ENCODE peak calls at places on chromosomes 13 and 19, in six cellular contexts. One of them, this sample, is unnamed.

GRCh38 chr13:36549771-36550170 is 117.5 kb downstream of the CCNA1 start:
- DNase-seq in gastrocnemius medialis: no peak
- DNase-seq in CD8-positive, alpha-beta T cell: no peak
- DNase-seq in heart right ventricle: no peak
- DNase-seq in CD4-positive, alpha-beta T cell: no peak
- DNase-seq in cardiac fibroblast: no peak
- DNase-seq in this sample: no peak

GRCh38 chr19:15563325-15563794 is 51.7 kb upstream of the CYP4F8 start:
- DNase-seq in gastrocnemius medialis: no peak
- DNase-seq in CD8-positive, alpha-beta T cell: no peak
- DNase-seq in heart right ventricle: peak; percentile 47
- DNase-seq in CD4-positive, alpha-beta T cell: no peak
- DNase-seq in cardiac fibroblast: peak; percentile 13
- DNase-seq in this sample: no peak

GRCh38 chr13:47858678-47859050 is 142.4 kb downstream of the SUCLA2 start:
- DNase-seq in gastrocnemius medialis: no peak
- DNase-seq in CD8-positive, alpha-beta T cell: no peak
- DNase-seq in heart right ventricle: no peak
- DNase-seq in CD4-positive, alpha-beta T cell: no peak
- DNase-seq in cardiac fibroblast: peak; percentile 67
- DNase-seq in this sample: no peak

GRCh38 chr13:66513728-66514127 is 716.4 kb downstream of the PCDH9 start:
- DNase-seq in gastrocnemius medialis: no peak
- DNase-seq in CD8-positive, alpha-beta T cell: no peak
- DNase-seq in heart right ventricle: no peak
- DNase-seq in CD4-positive, alpha-beta T cell: no peak
- DNase-seq in cardiac fibroblast: peak; percentile 76
- DNase-seq in this sample: no peak

GRCh38 chr19:28386080-28386869 is 826.7 kb downstream of the UQCRFS1 start:
- DNase-seq in gastrocnemius medialis: no peak
- DNase-seq in CD8-positive, alpha-beta T cell: no peak
- DNase-seq in heart right ventricle: no peak
- DNase-seq in CD4-positive, alpha-beta T cell: no peak
- DNase-seq in cardiac fibroblast: no peak
- DNase-seq in this sample: no peak

GRCh38 chr13:96229356-96229755 is 139.4 kb downstream of the HS6ST3 start:
- DNase-seq in gastrocnemius medialis: no peak
- DNase-seq in CD8-positive, alpha-beta T cell: no peak
- DNase-seq in heart right ventricle: no peak
- DNase-seq in CD4-positive, alpha-beta T cell: no peak
- DNase-seq in cardiac fibroblast: peak; percentile 2
- DNase-seq in this sample: no peak

GRCh38 chr19:49556412-49557398 is 23.7 kb downstream of the NOSIP start:
- DNase-seq in gastrocnemius medialis: no peak
- DNase-seq in CD8-positive, alpha-beta T cell: peak; percentile 56
- DNase-seq in heart right ventricle: no peak
- DNase-seq in CD4-positive, alpha-beta T cell: peak; percentile 35
- DNase-seq in cardiac fibroblast: no peak
- DNase-seq in this sample: no peak

GRCh38 chr19:49880162-49880869 is 2.8 kb downstream of the TBC1D17 start:
- DNase-seq in gastrocnemius medialis: no peak
- DNase-seq in CD8-positive, alpha-beta T cell: no peak
- DNase-seq in heart right ventricle: no peak
- DNase-seq in CD4-positive, alpha-beta T cell: no peak
- DNase-seq in cardiac fibroblast: no peak
- DNase-seq in this sample: no peak

GRCh38 chr19:4362871-4363545 is 19.6 kb downstream of the MPND start:
- DNase-seq in gastrocnemius medialis: no peak
- DNase-seq in CD8-positive, alpha-beta T cell: no peak
- DNase-seq in heart right ventricle: no peak
- DNase-seq in CD4-positive, alpha-beta T cell: no peak
- DNase-seq in cardiac fibroblast: no peak
- DNase-seq in this sample: no peak

GRCh38 chr13:23180711-23181110 is at the start of gene SGCG:
- DNase-seq in gastrocnemius medialis: peak; percentile 77
- DNase-seq in CD8-positive, alpha-beta T cell: no peak
- DNase-seq in heart right ventricle: no peak
- DNase-seq in CD4-positive, alpha-beta T cell: no peak
- DNase-seq in cardiac fibroblast: no peak
- DNase-seq in this sample: no peak

GRCh38 chr19:8695501-8695900 is 3.1 kb downstream of the ACTL9 start:
- DNase-seq in gastrocnemius medialis: no peak
- DNase-seq in CD8-positive, alpha-beta T cell: no peak
- DNase-seq in heart right ventricle: no peak
- DNase-seq in CD4-positive, alpha-beta T cell: no peak
- DNase-seq in cardiac fibroblast: no peak
- DNase-seq in this sample: no peak

GRCh38 chr19:48698046-48698445 is 2.3 kb downstream of the FUT2 start:
- DNase-seq in gastrocnemius medialis: no peak
- DNase-seq in CD8-positive, alpha-beta T cell: no peak
- DNase-seq in heart right ventricle: no peak
- DNase-seq in CD4-positive, alpha-beta T cell: no peak
- DNase-seq in cardiac fibroblast: peak; percentile 82
- DNase-seq in this sample: no peak

GRCh38 chr19:42422576-42423461 is 4.4 kb downstream of the LIPE start:
- DNase-seq in gastrocnemius medialis: no peak
- DNase-seq in CD8-positive, alpha-beta T cell: peak; percentile 66
- DNase-seq in heart right ventricle: no peak
- DNase-seq in CD4-positive, alpha-beta T cell: peak; percentile 56
- DNase-seq in cardiac fibroblast: no peak
- DNase-seq in this sample: no peak

GRCh38 chr19:35211545-35212230 is 16.9 kb downstream of the FAM187B start:
- DNase-seq in gastrocnemius medialis: peak; percentile 52
- DNase-seq in CD8-positive, alpha-beta T cell: peak; percentile 93
- DNase-seq in heart right ventricle: peak; percentile 52
- DNase-seq in CD4-positive, alpha-beta T cell: peak; percentile 91
- DNase-seq in cardiac fibroblast: no peak
- DNase-seq in this sample: peak; percentile 78

GRCh38 chr19:15276620-15277019 is 44.4 kb upstream of the EPHX3 start:
- DNase-seq in gastrocnemius medialis: peak; percentile 69
- DNase-seq in CD8-positive, alpha-beta T cell: no peak
- DNase-seq in heart right ventricle: no peak
- DNase-seq in CD4-positive, alpha-beta T cell: no peak
- DNase-seq in cardiac fibroblast: no peak
- DNase-seq in this sample: no peak

DNA sequence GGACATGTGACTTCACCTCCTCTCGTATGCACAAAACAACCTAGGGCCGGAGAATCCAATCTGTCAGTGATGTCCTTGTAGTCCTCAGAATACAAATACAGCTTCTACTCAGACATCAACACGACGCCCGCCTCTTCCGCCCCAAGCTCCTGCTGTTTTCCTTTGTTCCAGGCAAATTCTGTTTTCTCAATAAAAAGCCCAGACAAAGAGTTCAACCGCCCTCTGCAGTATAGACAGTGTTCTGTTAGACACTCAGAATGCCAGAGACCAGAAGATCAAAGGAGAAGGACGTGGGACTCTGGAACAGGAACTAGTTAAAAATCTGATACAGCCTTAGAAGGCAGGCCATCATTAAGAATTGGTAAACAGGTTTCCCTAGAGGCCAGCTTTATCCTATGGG is 42.0 kb upstream of the GGACT start:
- DNase-seq in gastrocnemius medialis: no peak
- DNase-seq in CD8-positive, alpha-beta T cell: no peak
- DNase-seq in heart right ventricle: no peak
- DNase-seq in CD4-positive, alpha-beta T cell: no peak
- DNase-seq in cardiac fibroblast: no peak
- DNase-seq in this sample: no peak
- TF ChIP-seq CTCF in gastrocnemius medialis: no peak
- TF ChIP-seq CTCF in CD8-positive, alpha-beta T cell: no peak
- TF ChIP-seq CTCF in heart right ventricle: no peak
- TF ChIP-seq CTCF in CD4-positive, alpha-beta T cell: no peak
- TF ChIP-seq CTCF in cardiac fibroblast: no peak
- TF ChIP-seq CTCF in this sample: no peak

GRCh38 chr19:33998302-33998701 is 174.0 kb upstream of the LSM14A start:
- DNase-seq in gastrocnemius medialis: no peak
- DNase-seq in CD8-positive, alpha-beta T cell: no peak
- DNase-seq in heart right ventricle: no peak
- DNase-seq in CD4-positive, alpha-beta T cell: no peak
- DNase-seq in cardiac fibroblast: no peak
- DNase-seq in this sample: no peak

GRCh38 chr19:33997690-33998089 is 174.6 kb upstream of the LSM14A start:
- DNase-seq in gastrocnemius medialis: no peak
- DNase-seq in CD8-positive, alpha-beta T cell: no peak
- DNase-seq in heart right ventricle: no peak
- DNase-seq in CD4-positive, alpha-beta T cell: no peak
- DNase-seq in cardiac fibroblast: no peak
- DNase-seq in this sample: no peak

GRCh38 chr19:33998739-33999345 is 173.5 kb upstream of the LSM14A start:
- DNase-seq in gastrocnemius medialis: no peak
- DNase-seq in CD8-positive, alpha-beta T cell: no peak
- DNase-seq in heart right ventricle: no peak
- DNase-seq in CD4-positive, alpha-beta T cell: no peak
- DNase-seq in cardiac fibroblast: peak; percentile 29
- DNase-seq in this sample: no peak
- TF ChIP-seq CTCF in gastrocnemius medialis: peak; percentile 26
- TF ChIP-seq CTCF in CD8-positive, alpha-beta T cell: peak; percentile 30
- TF ChIP-seq CTCF in heart right ventricle: peak; percentile 50
- TF ChIP-seq CTCF in CD4-positive, alpha-beta T cell: peak; percentile 40
- TF ChIP-seq CTCF in cardiac fibroblast: peak; percentile 31
- TF ChIP-seq CTCF in this sample: no peak

DNA sequence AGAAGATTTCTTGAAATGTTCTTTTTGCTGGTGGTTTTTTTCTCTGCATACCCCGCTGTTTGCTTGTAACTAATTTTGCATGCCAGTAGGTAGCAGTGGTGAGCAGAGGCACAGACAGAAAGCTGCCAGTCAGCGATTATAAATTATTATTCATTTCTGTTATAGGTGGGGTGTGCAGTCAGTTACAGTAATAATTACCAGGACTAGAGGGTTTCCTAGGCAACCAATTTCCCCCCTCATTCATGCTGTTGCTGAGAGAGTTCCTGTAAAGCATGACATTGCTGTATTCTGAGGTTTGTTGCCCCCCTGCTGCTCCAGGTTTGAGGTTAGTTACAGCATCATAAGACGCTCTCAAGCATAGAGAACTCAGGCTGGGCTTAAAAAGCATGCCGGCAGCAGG is 104.5 kb downstream of the URI1 start:
- DNase-seq in gastrocnemius medialis: no peak
- DNase-seq in CD8-positive, alpha-beta T cell: no peak
- DNase-seq in heart right ventricle: no peak
- DNase-seq in CD4-positive, alpha-beta T cell: no peak
- DNase-seq in cardiac fibroblast: no peak
- DNase-seq in this sample: no peak
- TF ChIP-seq CTCF in gastrocnemius medialis: no peak
- TF ChIP-seq CTCF in CD8-positive, alpha-beta T cell: no peak
- TF ChIP-seq CTCF in heart right ventricle: peak; percentile 34
- TF ChIP-seq CTCF in CD4-positive, alpha-beta T cell: no peak
- TF ChIP-seq CTCF in cardiac fibroblast: peak; percentile 45
- TF ChIP-seq CTCF in this sample: peak; percentile 45

GRCh38 chr19:55536366-55536765 is 567 bp downstream of the SBK2 start:
- DNase-seq in gastrocnemius medialis: no peak
- DNase-seq in CD8-positive, alpha-beta T cell: no peak
- DNase-seq in heart right ventricle: no peak
- DNase-seq in CD4-positive, alpha-beta T cell: no peak
- DNase-seq in cardiac fibroblast: no peak
- DNase-seq in this sample: no peak

GRCh38 chr19:55535579-55536350 is 1.2 kb downstream of the SBK2 start:
- DNase-seq in gastrocnemius medialis: no peak
- DNase-seq in CD8-positive, alpha-beta T cell: no peak
- DNase-seq in heart right ventricle: no peak
- DNase-seq in CD4-positive, alpha-beta T cell: no peak
- DNase-seq in cardiac fibroblast: no peak
- DNase-seq in this sample: no peak

GRCh38 chr19:55537741-55538111 is 793 bp upstream of the SBK2 start:
- DNase-seq in gastrocnemius medialis: no peak
- DNase-seq in CD8-positive, alpha-beta T cell: no peak
- DNase-seq in heart right ventricle: no peak
- DNase-seq in CD4-positive, alpha-beta T cell: no peak
- DNase-seq in cardiac fibroblast: no peak
- DNase-seq in this sample: no peak

GRCh38 chr19:55538132-55538531 is 1.2 kb upstream of the SBK2 start:
- DNase-seq in gastrocnemius medialis: no peak
- DNase-seq in CD8-positive, alpha-beta T cell: no peak
- DNase-seq in heart right ventricle: no peak
- DNase-seq in CD4-positive, alpha-beta T cell: no peak
- DNase-seq in cardiac fibroblast: no peak
- DNase-seq in this sample: no peak

DNA sequence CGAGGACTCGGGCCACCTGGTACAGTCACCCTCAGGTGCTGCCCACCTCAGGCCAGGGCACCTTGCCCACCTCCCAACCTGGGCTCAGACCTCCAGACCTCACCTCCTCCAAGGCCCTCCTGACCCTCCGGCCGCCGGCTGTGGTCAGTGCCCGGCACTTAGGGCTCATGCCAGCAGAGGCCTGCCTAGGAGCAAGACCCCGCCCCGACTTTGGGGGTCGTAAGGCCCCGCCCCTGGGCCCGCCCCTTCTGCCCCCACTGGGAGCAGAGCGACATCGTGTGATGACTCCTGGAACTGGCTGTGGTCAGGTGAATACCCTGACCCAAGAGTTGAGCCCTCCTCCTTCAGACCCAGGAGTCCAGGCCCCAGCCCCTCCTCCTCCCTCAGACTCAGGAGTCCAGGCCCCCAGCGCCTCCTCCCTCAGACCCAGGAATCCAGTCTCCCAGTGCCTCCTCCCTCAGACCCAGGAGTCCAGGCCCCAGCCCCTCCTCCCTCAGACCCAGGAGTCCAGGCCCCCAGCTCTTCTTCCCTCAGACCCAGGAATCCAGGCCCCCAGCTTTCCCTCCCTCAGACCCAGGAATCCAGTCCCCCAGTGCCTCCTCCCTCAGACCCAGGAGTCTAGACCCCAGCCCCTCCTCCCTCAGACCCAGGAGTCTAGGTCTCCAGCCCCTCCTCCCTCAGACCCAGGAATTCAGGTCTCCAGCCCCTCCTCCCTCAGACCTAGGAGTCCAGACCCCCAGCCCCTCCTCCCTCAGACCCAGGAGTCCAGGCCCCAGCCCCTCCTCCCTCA is at the start of gene SBK2:
- DNase-seq in gastrocnemius medialis: no peak
- DNase-seq in CD8-positive, alpha-beta T cell: no peak
- DNase-seq in heart right ventricle: no peak
- DNase-seq in CD4-positive, alpha-beta T cell: no peak
- DNase-seq in cardiac fibroblast: no peak
- DNase-seq in this sample: no peak
- TF ChIP-seq CTCF in gastrocnemius medialis: peak; percentile 17
- TF ChIP-seq CTCF in CD8-positive, alpha-beta T cell: no peak
- TF ChIP-seq CTCF in heart right ventricle: peak; percentile 15
- TF ChIP-seq CTCF in CD4-positive, alpha-beta T cell: no peak
- TF ChIP-seq CTCF in cardiac fibroblast: peak; percentile 9
- TF ChIP-seq CTCF in this sample: peak; percentile 17

DNA sequence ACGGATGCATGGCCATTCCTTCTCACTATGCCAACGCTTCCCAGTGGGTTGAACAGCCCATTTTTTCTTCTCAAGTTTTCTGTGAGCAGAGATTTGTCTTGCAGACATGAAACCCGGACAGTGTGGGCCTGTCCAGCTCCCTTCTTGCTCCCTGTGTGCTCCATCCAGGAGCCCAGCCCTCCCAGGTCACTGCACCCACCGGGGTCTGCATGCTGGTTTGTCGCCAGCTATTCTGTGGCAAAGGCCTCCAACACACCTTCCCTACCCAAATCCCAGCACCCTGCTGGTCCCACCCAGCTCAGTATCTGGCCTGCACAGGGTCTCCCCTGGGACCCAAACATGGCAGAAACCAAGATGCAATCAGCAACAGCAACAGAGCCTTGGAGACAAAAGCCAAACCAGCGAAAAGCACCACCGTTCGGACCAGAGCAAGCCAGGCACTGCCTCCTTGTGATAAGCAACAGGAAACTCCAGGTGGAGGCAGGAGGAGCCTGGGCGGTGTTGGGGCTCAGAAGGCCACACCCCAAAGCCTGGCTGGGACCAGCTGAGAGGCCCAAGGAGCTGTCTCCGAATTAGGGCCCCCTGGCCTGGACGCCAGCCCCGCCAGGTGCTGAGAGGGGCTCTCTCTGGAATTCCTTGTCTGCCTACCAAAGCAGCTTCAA is 12.2 kb upstream of the SPACA7 start:
- DNase-seq in gastrocnemius medialis: no peak
- DNase-seq in CD8-positive, alpha-beta T cell: no peak
- DNase-seq in heart right ventricle: no peak
- DNase-seq in CD4-positive, alpha-beta T cell: no peak
- DNase-seq in cardiac fibroblast: no peak
- DNase-seq in this sample: no peak
- TF ChIP-seq CTCF in gastrocnemius medialis: no peak
- TF ChIP-seq CTCF in CD8-positive, alpha-beta T cell: no peak
- TF ChIP-seq CTCF in heart right ventricle: no peak
- TF ChIP-seq CTCF in CD4-positive, alpha-beta T cell: no peak
- TF ChIP-seq CTCF in cardiac fibroblast: no peak
- TF ChIP-seq CTCF in this sample: no peak